ENCODE peak calls at places on chromosome 7, in five cellular contexts. S, U, Z, T and W are unnamed samples.

GRCh38 chr7:64876792-64877713 is 26.0 kb upstream of the ZNF273 start:
- DNase-seq in Z (no peak), S (peak; percentile 82), U (peak; percentile 61), T (peak; percentile 47), W (peak; percentile 16)

GRCh38 chr7:69919712-69920111 is 321.4 kb downstream of the AUTS2 start:
- DNase-seq in S (no peak), Z (no peak), T (no peak), U (no peak), W (no peak)

GRCh38 chr7:105014725-105015630 is 973 bp downstream of the KMT2E start:
- DNase-seq in S (no peak), Z (peak; percentile 34), T (peak; percentile 74), U (peak; percentile 57), W (peak; percentile 42)

GRCh38 chr7:50397320-50397970 is 52.7 kb downstream of the FIGNL1 start:
- DNase-seq in T (no peak), S (no peak), Z (no peak), U (no peak), W (no peak)

GRCh38 chr7:43136064-43136463 is 23.6 kb downstream of the HECW1 start:
- DNase-seq in S (no peak), T (no peak), U (no peak), Z (no peak), W (no peak)

GRCh38 chr7:30348083-30348560 is 63.7 kb downstream of the ZNRF2 start:
- DNase-seq in Z (peak; percentile 88), T (peak; percentile 53), U (no peak), S (peak; percentile 39), W (peak; percentile 94)

GRCh38 chr7:31633894-31634494 is 53.0 kb upstream of the PPP1R17 start:
- DNase-seq in Z (peak; percentile 39), U (peak; percentile 82), T (peak; percentile 88), S (peak; percentile 88), W (peak; percentile 51)

GRCh38 chr7:134480202-134480601 is 21.3 kb upstream of the AKR1B1 start:
- DNase-seq in T (no peak), S (no peak), Z (no peak), U (no peak), W (no peak)

GRCh38 chr7:106534271-106534846 is 126.6 kb downstream of the CCDC71L start:
- DNase-seq in S (peak; percentile 18), Z (no peak), U (no peak), T (peak; percentile 44), W (no peak)

GRCh38 chr7:151157645-151158329 is 9.7 kb downstream of the GBX1 start:
- DNase-seq in S (no peak), Z (peak; percentile 26), U (no peak), T (peak; percentile 42), W (peak; percentile 20)

GRCh38 chr7:20331231-20331880 is 656 bp downstream of the ITGB8 start:
- DNase-seq in U (peak; percentile 94), T (peak; percentile 85), Z (peak; percentile 18), S (no peak), W (peak; percentile 36)

GRCh38 chr7:148882668-148883232 is 1.3 kb downstream of the EZH2 start:
- DNase-seq in Z (no peak), S (no peak), T (no peak), U (no peak), W (no peak)

DNA sequence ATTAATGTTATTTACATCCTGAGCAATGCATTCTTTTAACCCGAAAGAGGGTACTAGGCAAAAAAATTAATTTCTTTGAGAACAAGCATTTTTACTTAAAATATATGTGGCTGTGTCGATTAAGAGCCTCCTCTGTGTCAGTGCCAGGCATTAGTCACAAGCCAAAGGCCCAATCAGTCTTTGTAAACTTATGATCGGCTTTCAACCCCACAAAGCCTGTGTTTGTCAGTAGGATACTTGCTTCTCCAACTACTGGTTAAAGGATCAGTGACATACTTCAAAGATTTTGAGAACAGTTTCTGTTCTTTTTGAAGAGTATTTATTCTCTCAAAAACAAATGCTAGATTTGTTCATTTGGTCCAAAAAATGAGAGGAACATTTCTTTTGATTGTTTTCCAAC is 159.3 kb downstream of the NRCAM start:
- DNase-seq in T (no peak), Z (no peak), S (no peak), U (no peak), W (no peak)
- H3K9ac ChIP-seq in T (no peak overlapping the region), Z (no peak overlapping the region), S (no peak overlapping the region), U (no peak overlapping the region), W (no peak overlapping the region)

GRCh38 chr7:14837216-14837615 is 65.3 kb downstream of the DGKB start:
- DNase-seq in U (no peak), S (no peak), T (no peak), Z (no peak), W (peak; percentile 14)
- H3K4me1 ChIP-seq in U (peaks cover 27% of the 10 kb centered on the region), S (no peaks in the 10 kb centered on the region), T (peaks cover 5% of the 10 kb centered on the region), Z (peaks cover 2% of the 10 kb centered on the region), W (no peaks in the 10 kb centered on the region)

GRCh38 chr7:72467237-72467636 is 55.1 kb upstream of the CALN1 start:
- DNase-seq in U (no peak), S (no peak), T (peak; percentile 38), Z (no peak), W (no peak)

GRCh38 chr7:72462311-72462710 is 50.2 kb upstream of the CALN1 start:
- DNase-seq in U (no peak), S (no peak), T (peak; percentile 17), Z (no peak), W (no peak)

GRCh38 chr7:72466797-72467196 is 54.7 kb upstream of the CALN1 start:
- DNase-seq in Z (no peak), T (no peak), U (no peak), S (no peak), W (no peak)

GRCh38 chr7:72465521-72465920 is 53.4 kb upstream of the CALN1 start:
- DNase-seq in Z (no peak), S (no peak), U (no peak), T (no peak), W (no peak)
- H3K9ac ChIP-seq in Z (no peak overlapping the region), S (no peak overlapping the region), U (no peak overlapping the region), T (no peak overlapping the region), W (no peak overlapping the region)

GRCh38 chr7:16343612-16344011 is 77.7 kb downstream of the CRPPA start:
- DNase-seq in U (no peak), T (no peak), S (no peak), Z (no peak), W (no peak)

GRCh38 chr7:16344927-16345326 is 76.4 kb downstream of the CRPPA start:
- DNase-seq in S (no peak), U (no peak), T (no peak), Z (no peak), W (no peak)

GRCh38 chr7:16348251-16348650 is 73.1 kb downstream of the CRPPA start:
- DNase-seq in Z (no peak), U (peak; percentile 6), S (no peak), T (no peak), W (no peak)

GRCh38 chr7:16347461-16348192 is 73.7 kb downstream of the CRPPA start:
- DNase-seq in U (peak; percentile 49), T (no peak), Z (peak; percentile 13), S (no peak), W (peak; percentile 68)

GRCh38 chr7:16345979-16346958 is 75.1 kb downstream of the CRPPA start:
- DNase-seq in T (no peak), U (no peak), Z (peak; percentile 58), S (no peak), W (peak; percentile 55)
- H3K4me1 ChIP-seq in T (peaks cover 3% of the 10 kb centered on the region), U (peaks cover 18% of the 10 kb centered on the region), Z (peaks cover 4% of the 10 kb centered on the region), S (no peaks in the 10 kb centered on the region), W (peaks cover 2% of the 10 kb centered on the region)

DNA sequence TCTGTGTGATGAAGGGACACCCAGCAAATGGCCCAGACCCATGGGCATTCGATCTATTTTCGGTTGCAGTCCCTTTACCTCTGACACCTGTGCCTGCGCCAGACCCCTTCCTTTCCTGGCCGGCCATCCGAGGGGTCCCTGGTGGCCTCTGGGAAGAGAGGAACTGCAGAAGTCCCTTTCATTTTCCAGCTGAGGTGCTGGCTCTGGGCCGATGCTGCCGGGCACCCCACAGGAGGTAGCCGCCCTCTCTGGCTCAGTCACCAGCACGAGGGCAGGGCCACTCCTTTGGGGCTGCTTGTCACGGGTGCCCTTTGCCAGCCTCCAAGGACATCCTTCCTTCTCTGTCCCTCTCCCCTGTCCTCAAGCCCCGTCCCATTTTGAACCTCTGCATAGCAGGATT is 4.2 kb upstream of the ELN start:
- DNase-seq in S (no peak), T (no peak), U (no peak), Z (no peak), W (no peak)
- H3K9ac ChIP-seq in S (no peak overlapping the region), T (no peak overlapping the region), U (no peak overlapping the region), Z (no peak overlapping the region), W (no peak overlapping the region)

GRCh38 chr7:36943591-36944430 is 219.5 kb upstream of the AOAH start:
- DNase-seq in T (no peak), U (no peak), S (no peak), Z (no peak), W (no peak)
- H3K4me1 ChIP-seq in T (no peaks in the 10 kb centered on the region), U (peaks cover 4% of the 10 kb centered on the region), S (no peaks in the 10 kb centered on the region), Z (no peaks in the 10 kb centered on the region), W (no peaks in the 10 kb centered on the region)

DNA sequence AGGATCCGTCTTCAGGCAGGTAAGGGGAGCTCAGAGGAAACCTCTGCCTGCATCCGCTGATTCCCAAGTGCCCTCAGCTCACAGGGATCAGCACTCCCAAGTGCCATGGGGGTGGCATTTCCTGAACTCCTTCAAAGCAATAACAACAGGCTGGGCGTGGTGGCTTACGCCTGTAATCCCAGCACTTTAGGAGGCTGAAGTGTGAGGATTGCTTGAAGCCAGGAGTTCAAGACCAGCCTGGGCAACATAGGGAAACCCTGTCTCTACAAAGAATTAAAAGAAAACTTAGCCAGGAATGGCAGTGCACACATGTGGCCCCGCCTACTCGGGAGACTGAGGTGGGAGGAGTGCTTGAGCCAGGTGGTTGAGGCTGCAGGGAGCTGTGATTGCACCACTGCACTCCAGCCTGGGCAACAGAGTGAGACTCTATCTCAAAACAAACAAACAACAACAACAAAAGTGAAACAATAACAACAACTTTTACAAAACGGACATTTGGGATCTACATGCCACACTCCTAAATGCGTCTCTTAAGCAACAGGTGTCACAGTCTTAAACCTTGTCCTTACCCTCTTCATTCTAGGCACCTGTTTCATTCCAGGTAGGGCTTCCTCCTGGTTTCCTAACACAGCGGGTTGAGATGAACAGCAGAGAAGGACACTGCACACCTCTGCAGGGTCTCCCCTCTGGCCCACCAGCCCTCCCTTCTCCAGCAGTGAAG is 73.8 kb downstream of the PAXIP1 start:
- DNase-seq in U (no peak), T (no peak), Z (no peak), S (no peak), W (no peak)
- H3K9ac ChIP-seq in U (no peak overlapping the region), T (no peak overlapping the region), Z (peak overlapping the region; percentile 71), S (no peak overlapping the region), W (no peak overlapping the region)

GRCh38 chr7:96700516-96700915 is 9.1 kb downstream of the SEM1 start:
- DNase-seq in U (no peak), Z (no peak), T (no peak), S (no peak), W (no peak)
- H3K4me1 ChIP-seq in U (peaks cover 9% of the 10 kb centered on the region), Z (no peaks in the 10 kb centered on the region), T (no peaks in the 10 kb centered on the region), S (no peaks in the 10 kb centered on the region), W (no peaks in the 10 kb centered on the region)

GRCh38 chr7:156556083-156556482 is 84.5 kb upstream of the RNF32 start:
- DNase-seq in Z (no peak), U (no peak), S (no peak), T (no peak), W (no peak)

GRCh38 chr7:156559001-156559400 is 81.6 kb upstream of the RNF32 start:
- DNase-seq in S (no peak), T (no peak), Z (no peak), U (no peak), W (peak; percentile 20)

GRCh38 chr7:156560696-156561210 is 79.8 kb upstream of the RNF32 start:
- DNase-seq in U (no peak), T (no peak), Z (no peak), S (no peak), W (no peak)

GRCh38 chr7:156558198-156558597 is 82.4 kb upstream of the RNF32 start:
- DNase-seq in U (no peak), S (no peak), Z (peak; percentile 81), T (no peak), W (peak; percentile 21)

GRCh38 chr7:156560075-156560474 is 80.5 kb upstream of the RNF32 start:
- DNase-seq in S (no peak), T (peak; percentile 83), U (peak; percentile 36), Z (no peak), W (no peak)
- H3K9ac ChIP-seq in S (no peak overlapping the region), T (no peak overlapping the region), U (no peak overlapping the region), Z (no peak overlapping the region), W (no peak overlapping the region)